ENCODE peak calls at places on chromosomes 11 and 22, in five cellular contexts. Q is iPS DF 6.9, O is adrenal gland, U is GM12865, F is PC-9. X is an unnamed sample.

GRCh38 chr11:27812341-27812740 is 112.1 kb upstream of the BDNF start:
- DNase-seq in O (no peak), U (no peak), Q (no peak), F (no peak), X (no peak)

GRCh38 chr22:30167734-30168133 is 78.8 kb downstream of the LIF start:
- DNase-seq in F (no peak), U (no peak), Q (no peak), O (no peak), X (no peak)

GRCh38 chr11:73384871-73385692 is 8.9 kb downstream of the RELT start:
- DNase-seq in O (peak), Q (no peak), F (no peak), U (peak), X (no peak)

GRCh38 chr11:129937592-129938238 is 42.3 kb upstream of the NFRKB start:
- DNase-seq in Q (no peak), U (no peak), O (no peak), F (no peak), X (no peak)

GRCh38 chr22:29167032-29167911 is 38.4 kb upstream of the EMID1 start:
- DNase-seq in F (no peak), O (no peak), U (peak), Q (no peak), X (no peak)

GRCh38 chr11:61488651-61489291 is 19.8 kb upstream of the LRRC10B start:
- DNase-seq in U (no peak), F (peak), O (peak), Q (no peak), X (no peak)

GRCh38 chr11:8206251-8207079 is 37.6 kb upstream of the RIC3 start:
- DNase-seq in O (peak), U (no peak), Q (no peak), F (no peak), X (no peak)

GRCh38 chr11:134639586-134640330 is 227.7 kb upstream of the B3GAT1 start:
- DNase-seq in U (no peak), Q (no peak), O (no peak), F (peak), X (no peak)

GRCh38 chr11:39304586-39304985 is 2154.9 kb downstream of the LRRC4C start:
- DNase-seq in U (no peak), O (no peak), Q (no peak), F (no peak), X (no peak)

GRCh38 chr22:28630185-28630580 is 49.5 kb downstream of the TTC28 start:
- DNase-seq in U (no peak), Q (no peak), O (no peak), F (no peak), X (no peak)

GRCh38 chr22:33274214-33274828 is 216.1 kb upstream of the SYN3 start:
- DNase-seq in U (peak), Q (peak), F (peak), O (no peak), X (no peak)

GRCh38 chr11:60857378-60858232 is 1.9 kb upstream of the PTGDR2 start:
- DNase-seq in Q (no peak), O (no peak), F (no peak), U (no peak), X (no peak)

GRCh38 chr11:94834931-94835330 is 66.8 kb downstream of the AMOTL1 start:
- DNase-seq in Q (no peak), O (no peak), F (no peak), U (no peak), X (no peak)

GRCh38 chr11:94450061-94450460 is 43.6 kb downstream of the MRE11 start:
- DNase-seq in F (no peak), Q (no peak), O (no peak), U (no peak), X (peak)

GRCh38 chr11:43504316-43504950 is 145.7 kb downstream of the TTC17 start:
- DNase-seq in O (peak), Q (peak), U (peak), F (peak), X (no peak)

GRCh38 chr11:96328395-96329010 is 14.5 kb downstream of the MAML2 start:
- DNase-seq in F (no peak), O (no peak), Q (no peak), U (no peak), X (no peak)

GRCh38 chr22:36332623-36333331 is 55.0 kb downstream of the MYH9 start:
- DNase-seq in F (peak), Q (no peak), O (no peak), U (peak), X (peak)

GRCh38 chr11:21888814-21889213 is 304.1 kb upstream of the ANO5 start:
- DNase-seq in F (no peak), U (no peak), O (peak), Q (no peak), X (no peak)

GRCh38 chr11:65903068-65903481 is 2.9 kb upstream of the FOSL1 start:
- DNase-seq in O (no peak), U (no peak), F (peak), Q (no peak), X (no peak)

GRCh38 chr22:43094085-43094484 is 4.9 kb upstream of the TTLL1 start:
- DNase-seq in O (peak), U (peak), Q (no peak), F (peak), X (no peak)

GRCh38 chr11:58575377-58576020 is at the start of gene LPXN:
- DNase-seq in U (peak), F (no peak), Q (no peak), O (peak), X (no peak)

GRCh38 chr22:50294319-50294656 is 13.2 kb downstream of the PLXNB2 start:
- DNase-seq in O (no peak), Q (no peak), U (no peak), F (no peak), X (no peak)

GRCh38 chr11:38646382-38646781 is 2048.3 kb upstream of the RAG2 start:
- DNase-seq in Q (no peak), O (no peak), F (no peak), U (no peak), X (no peak)

GRCh38 chr22:25853902-25854301 is 111.9 kb downstream of the MYO18B start:
- DNase-seq in F (no peak), Q (no peak), U (peak), O (no peak), X (no peak)

GRCh38 chr22:48380016-48380665 is 1447.5 kb downstream of the BRD1 start:
- DNase-seq in Q (no peak), O (no peak), F (no peak), U (no peak), X (no peak)

GRCh38 chr11:8809605-8810272 is 101.2 kb upstream of the AKIP1 start:
- DNase-seq in U (no peak), F (no peak), O (no peak), Q (no peak), X (no peak)

DNA sequence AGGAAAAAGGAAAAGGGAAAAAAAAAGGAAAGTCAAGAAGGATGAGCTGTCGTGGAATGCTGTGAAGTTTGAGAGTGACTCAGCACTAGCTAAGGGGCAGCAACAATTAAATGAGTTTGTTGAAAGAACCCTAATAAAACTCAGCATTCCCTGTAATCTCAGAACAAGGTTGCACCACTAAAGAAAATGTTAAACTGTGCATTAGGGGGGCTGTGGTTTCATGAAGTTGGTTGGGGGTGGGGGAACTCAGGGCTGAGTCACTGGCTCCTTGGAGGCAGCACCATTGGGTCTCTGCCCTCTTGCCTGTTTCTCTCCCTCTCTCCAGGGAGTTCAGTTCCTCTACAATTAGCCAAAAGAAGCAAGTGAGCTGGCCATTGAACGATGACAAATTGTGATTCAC is 64.4 kb upstream of the BLID start:
- DNase-seq in O (peak), Q (no peak), U (no peak), F (peak), X (peak)
- H3K4me3 ChIP-seq in O (no peak), Q (no peak), U (no peak), F (peak), X (peak)

DNA sequence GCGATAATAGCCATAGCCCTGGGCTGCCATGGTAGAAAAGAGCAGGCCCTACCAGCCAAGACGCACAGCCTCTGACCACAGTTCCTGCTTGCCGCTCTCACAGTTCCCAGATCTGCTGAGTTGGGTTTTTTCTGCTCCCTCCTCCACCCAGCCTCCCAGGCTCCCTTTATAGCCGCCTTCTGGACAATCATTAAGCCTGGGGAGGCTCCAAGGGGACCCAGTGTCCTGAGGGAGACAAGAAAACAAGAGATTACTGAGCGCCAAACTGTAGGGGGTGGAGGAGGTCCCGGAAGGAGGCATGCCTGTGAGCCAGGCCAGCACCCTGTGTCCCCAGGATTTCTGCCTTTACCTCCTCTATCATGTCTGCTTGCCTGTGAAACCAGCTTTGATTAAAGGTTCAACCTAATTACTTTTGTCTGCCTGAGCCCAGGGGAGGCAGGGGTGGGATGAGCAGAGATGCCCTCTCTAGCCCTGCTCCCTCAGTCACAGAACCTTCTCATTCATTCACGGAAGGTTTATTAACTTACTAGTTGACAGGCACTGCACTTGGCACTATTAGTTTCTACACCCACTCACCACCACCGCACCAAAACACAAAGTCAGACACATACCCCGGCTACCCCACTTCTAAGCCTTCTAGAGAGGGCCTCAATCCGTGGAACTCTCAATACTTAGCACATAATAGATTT is 1.2 kb downstream of the SLC37A4 start:
- DNase-seq in F (no peak), O (no peak), Q (no peak), U (peak), X (no peak)
- H3K4me3 ChIP-seq in F (peak), O (no peak), Q (peak), U (peak), X (peak)

GRCh38 chr11:79471071-79471470 is 30.2 kb upstream of the TENM4 start:
- DNase-seq in O (no peak), Q (no peak), U (no peak), F (no peak), X (no peak)
- H3K4me3 ChIP-seq in O (no peak), Q (no peak), U (no peak), F (no peak), X (no peak)

GRCh38 chr11:10307411-10308207 is 2.7 kb downstream of the ADM start:
- DNase-seq in U (peak), Q (no peak), O (peak), F (peak), X (peak)

GRCh38 chr11:10305964-10306918 is 1.4 kb downstream of the ADM start:
- DNase-seq in F (no peak), U (peak), O (no peak), Q (no peak), X (no peak)

GRCh38 chr11:10308208-10308954 is 3.5 kb downstream of the ADM start:
- DNase-seq in F (no peak), Q (no peak), U (no peak), O (no peak), X (no peak)

GRCh38 chr11:10305262-10305963 is 540 bp downstream of the ADM start:
- DNase-seq in F (peak), U (no peak), Q (no peak), O (no peak), X (no peak)

DNA sequence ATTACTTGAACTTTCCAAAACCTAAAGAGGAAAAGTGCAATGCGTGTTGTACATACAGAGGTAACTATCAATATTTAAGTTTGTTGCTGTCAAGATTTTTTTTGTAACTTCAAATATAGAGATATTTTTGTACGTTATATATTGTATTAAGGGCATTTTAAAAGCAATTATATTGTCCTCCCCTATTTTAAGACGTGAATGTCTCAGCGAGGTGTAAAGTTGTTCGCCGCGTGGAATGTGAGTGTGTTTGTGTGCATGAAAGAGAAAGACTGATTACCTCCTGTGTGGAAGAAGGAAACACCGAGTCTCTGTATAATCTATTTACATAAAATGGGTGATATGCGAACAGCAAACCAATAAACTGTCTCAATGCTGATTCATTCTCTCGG is 2.1 kb downstream of the ADM start:
- DNase-seq in O (no peak), Q (no peak), U (no peak), F (no peak), X (no peak)
- H3K4me3 ChIP-seq in O (no peak), Q (peak), U (peak), F (peak), X (peak)